ENCODE peak calls at places on chromosomes 2 and 18, in nine cellular contexts. One of them, this sample, is unnamed.

GRCh38 chr2:217687771-217688170 is 315.0 kb downstream of the TNS1 start:
- DNase-seq in lower leg skin: no peak
- DNase-seq in sigmoid colon: no peak
- DNase-seq in uterus: no peak
- DNase-seq in NB4: no peak
- DNase-seq in breast epithelium: no peak
- DNase-seq in HCT116: no peak
- DNase-seq in adrenal gland: no peak
- DNase-seq in heart left ventricle: no peak
- DNase-seq in this sample: no peak

GRCh38 chr2:100982431-100982861 is 19.6 kb upstream of the RPL31 start:
- DNase-seq in NB4: no peak
- DNase-seq in heart left ventricle: no peak
- DNase-seq in HCT116: no peak
- DNase-seq in uterus: no peak
- DNase-seq in lower leg skin: no peak
- DNase-seq in breast epithelium: no peak
- DNase-seq in sigmoid colon: peak
- DNase-seq in adrenal gland: no peak
- DNase-seq in this sample: no peak

GRCh38 chr2:23380562-23381065 is 4.4 kb upstream of the KLHL29 start:
- DNase-seq in sigmoid colon: no peak
- DNase-seq in uterus: no peak
- DNase-seq in NB4: peak
- DNase-seq in lower leg skin: no peak
- DNase-seq in breast epithelium: no peak
- DNase-seq in heart left ventricle: no peak
- DNase-seq in HCT116: no peak
- DNase-seq in adrenal gland: no peak
- DNase-seq in this sample: no peak

GRCh38 chr18:46546111-46546640 is 110.8 kb downstream of the LOXHD1 start:
- DNase-seq in breast epithelium: no peak
- DNase-seq in NB4: no peak
- DNase-seq in uterus: no peak
- DNase-seq in sigmoid colon: no peak
- DNase-seq in heart left ventricle: no peak
- DNase-seq in adrenal gland: no peak
- DNase-seq in lower leg skin: no peak
- DNase-seq in HCT116: no peak
- DNase-seq in this sample: no peak

GRCh38 chr2:50649626-50650397 is 382.1 kb downstream of the NRXN1 start:
- DNase-seq in uterus: no peak
- DNase-seq in lower leg skin: no peak
- DNase-seq in heart left ventricle: no peak
- DNase-seq in NB4: no peak
- DNase-seq in sigmoid colon: no peak
- DNase-seq in breast epithelium: no peak
- DNase-seq in HCT116: no peak
- DNase-seq in adrenal gland: no peak
- DNase-seq in this sample: no peak

GRCh38 chr18:58476521-58477210 is 152.2 kb downstream of the ALPK2 start:
- DNase-seq in lower leg skin: no peak
- DNase-seq in adrenal gland: no peak
- DNase-seq in HCT116: no peak
- DNase-seq in uterus: no peak
- DNase-seq in heart left ventricle: no peak
- DNase-seq in NB4: no peak
- DNase-seq in breast epithelium: peak
- DNase-seq in sigmoid colon: no peak
- DNase-seq in this sample: no peak

GRCh38 chr2:149033716-149034115 is 4.8 kb upstream of the LYPD6B start:
- DNase-seq in breast epithelium: no peak
- DNase-seq in adrenal gland: no peak
- DNase-seq in lower leg skin: no peak
- DNase-seq in sigmoid colon: no peak
- DNase-seq in uterus: no peak
- DNase-seq in HCT116: no peak
- DNase-seq in NB4: no peak
- DNase-seq in heart left ventricle: no peak
- DNase-seq in this sample: no peak

GRCh38 chr2:16890081-16890480 is 224.4 kb upstream of the CYRIA start:
- DNase-seq in NB4: peak
- DNase-seq in adrenal gland: no peak
- DNase-seq in breast epithelium: no peak
- DNase-seq in sigmoid colon: no peak
- DNase-seq in heart left ventricle: no peak
- DNase-seq in uterus: no peak
- DNase-seq in HCT116: no peak
- DNase-seq in lower leg skin: no peak
- DNase-seq in this sample: no peak

GRCh38 chr2:54634564-54635511 is 88.6 kb upstream of the EML6 start:
- DNase-seq in breast epithelium: peak
- DNase-seq in heart left ventricle: no peak
- DNase-seq in sigmoid colon: peak
- DNase-seq in lower leg skin: peak
- DNase-seq in NB4: no peak
- DNase-seq in adrenal gland: peak
- DNase-seq in uterus: peak
- DNase-seq in HCT116: no peak
- DNase-seq in this sample: no peak

GRCh38 chr2:47695800-47696477 is 87.0 kb upstream of the MSH6 start:
- DNase-seq in sigmoid colon: no peak
- DNase-seq in lower leg skin: no peak
- DNase-seq in HCT116: no peak
- DNase-seq in uterus: no peak
- DNase-seq in breast epithelium: no peak
- DNase-seq in adrenal gland: no peak
- DNase-seq in heart left ventricle: no peak
- DNase-seq in NB4: no peak
- DNase-seq in this sample: no peak

DNA sequence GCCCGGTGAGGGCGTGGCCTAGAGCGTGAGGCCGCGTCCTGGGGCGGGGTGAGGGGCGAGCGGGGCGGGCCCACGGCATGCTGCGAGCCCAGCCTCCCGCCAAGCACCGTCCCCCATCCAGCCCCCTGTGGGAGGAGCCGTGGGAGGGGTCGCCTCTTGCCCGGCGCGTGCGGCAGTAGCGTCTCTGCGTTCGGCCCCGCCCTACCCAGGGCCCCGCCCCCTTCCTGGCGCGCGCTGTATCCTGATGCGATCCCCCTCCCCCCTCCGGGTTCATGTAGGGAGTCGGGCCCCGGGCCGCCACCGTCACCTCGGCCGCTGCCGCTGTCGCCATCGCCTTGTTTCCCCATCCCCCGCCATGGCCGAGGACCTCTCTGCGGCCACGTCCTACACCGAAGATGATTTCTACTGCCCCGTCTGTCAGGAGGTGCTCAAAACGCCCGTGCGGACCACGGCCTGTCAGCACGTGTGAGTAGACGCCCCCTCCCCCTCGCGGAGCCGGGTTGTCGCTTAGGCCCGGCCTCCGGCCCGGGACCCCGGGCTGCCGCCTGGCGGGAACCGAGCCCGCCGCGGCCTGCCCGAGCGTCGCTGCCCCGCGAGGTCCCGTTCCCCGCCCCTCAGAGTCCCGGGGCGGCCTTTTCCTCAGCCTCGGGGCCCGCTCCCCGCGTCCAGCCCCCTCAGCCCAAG is 890 bp downstream of the RNF138 start:
- DNase-seq in uterus: peak
- DNase-seq in heart left ventricle: peak
- DNase-seq in HCT116: peak
- DNase-seq in NB4: peak
- DNase-seq in adrenal gland: peak
- DNase-seq in breast epithelium: peak
- DNase-seq in sigmoid colon: peak
- DNase-seq in lower leg skin: peak
- DNase-seq in this sample: peak
- TF ChIP-seq POLR2A in uterus: peak
- TF ChIP-seq POLR2A in heart left ventricle: peak
- TF ChIP-seq POLR2A in HCT116: peak
- TF ChIP-seq POLR2A in NB4: peak
- TF ChIP-seq POLR2A in adrenal gland: peak
- TF ChIP-seq POLR2A in breast epithelium: peak
- TF ChIP-seq POLR2A in sigmoid colon: peak
- TF ChIP-seq POLR2A in lower leg skin: no peak
- TF ChIP-seq POLR2A in this sample: peak

GRCh38 chr18:79923896-79924585 is 27.4 kb downstream of the SLC66A2 start:
- DNase-seq in adrenal gland: no peak
- DNase-seq in NB4: no peak
- DNase-seq in sigmoid colon: peak
- DNase-seq in HCT116: no peak
- DNase-seq in lower leg skin: peak
- DNase-seq in heart left ventricle: peak
- DNase-seq in uterus: peak
- DNase-seq in breast epithelium: peak
- DNase-seq in this sample: no peak
- TF ChIP-seq POLR2A in adrenal gland: no peak
- TF ChIP-seq POLR2A in NB4: no peak
- TF ChIP-seq POLR2A in sigmoid colon: no peak
- TF ChIP-seq POLR2A in HCT116: no peak
- TF ChIP-seq POLR2A in lower leg skin: no peak
- TF ChIP-seq POLR2A in heart left ventricle: no peak
- TF ChIP-seq POLR2A in uterus: no peak
- TF ChIP-seq POLR2A in breast epithelium: no peak
- TF ChIP-seq POLR2A in this sample: no peak

GRCh38 chr2:28604284-28604843 is 108.5 kb downstream of the PLB1 start:
- DNase-seq in NB4: no peak
- DNase-seq in uterus: no peak
- DNase-seq in heart left ventricle: no peak
- DNase-seq in breast epithelium: no peak
- DNase-seq in sigmoid colon: no peak
- DNase-seq in lower leg skin: no peak
- DNase-seq in adrenal gland: no peak
- DNase-seq in HCT116: no peak
- DNase-seq in this sample: no peak

GRCh38 chr2:28608829-28609400 is 113.1 kb downstream of the PLB1 start:
- DNase-seq in adrenal gland: no peak
- DNase-seq in uterus: no peak
- DNase-seq in heart left ventricle: no peak
- DNase-seq in HCT116: no peak
- DNase-seq in sigmoid colon: no peak
- DNase-seq in breast epithelium: no peak
- DNase-seq in lower leg skin: no peak
- DNase-seq in NB4: peak
- DNase-seq in this sample: no peak

GRCh38 chr2:28606986-28607441 is 111.2 kb downstream of the PLB1 start:
- DNase-seq in lower leg skin: no peak
- DNase-seq in heart left ventricle: no peak
- DNase-seq in sigmoid colon: peak
- DNase-seq in uterus: peak
- DNase-seq in NB4: peak
- DNase-seq in breast epithelium: no peak
- DNase-seq in HCT116: no peak
- DNase-seq in adrenal gland: no peak
- DNase-seq in this sample: no peak

GRCh38 chr2:28610583-28611201 is 114.8 kb downstream of the PLB1 start:
- DNase-seq in adrenal gland: peak
- DNase-seq in heart left ventricle: no peak
- DNase-seq in NB4: peak
- DNase-seq in sigmoid colon: no peak
- DNase-seq in uterus: peak
- DNase-seq in lower leg skin: peak
- DNase-seq in HCT116: peak
- DNase-seq in breast epithelium: peak
- DNase-seq in this sample: no peak

DNA sequence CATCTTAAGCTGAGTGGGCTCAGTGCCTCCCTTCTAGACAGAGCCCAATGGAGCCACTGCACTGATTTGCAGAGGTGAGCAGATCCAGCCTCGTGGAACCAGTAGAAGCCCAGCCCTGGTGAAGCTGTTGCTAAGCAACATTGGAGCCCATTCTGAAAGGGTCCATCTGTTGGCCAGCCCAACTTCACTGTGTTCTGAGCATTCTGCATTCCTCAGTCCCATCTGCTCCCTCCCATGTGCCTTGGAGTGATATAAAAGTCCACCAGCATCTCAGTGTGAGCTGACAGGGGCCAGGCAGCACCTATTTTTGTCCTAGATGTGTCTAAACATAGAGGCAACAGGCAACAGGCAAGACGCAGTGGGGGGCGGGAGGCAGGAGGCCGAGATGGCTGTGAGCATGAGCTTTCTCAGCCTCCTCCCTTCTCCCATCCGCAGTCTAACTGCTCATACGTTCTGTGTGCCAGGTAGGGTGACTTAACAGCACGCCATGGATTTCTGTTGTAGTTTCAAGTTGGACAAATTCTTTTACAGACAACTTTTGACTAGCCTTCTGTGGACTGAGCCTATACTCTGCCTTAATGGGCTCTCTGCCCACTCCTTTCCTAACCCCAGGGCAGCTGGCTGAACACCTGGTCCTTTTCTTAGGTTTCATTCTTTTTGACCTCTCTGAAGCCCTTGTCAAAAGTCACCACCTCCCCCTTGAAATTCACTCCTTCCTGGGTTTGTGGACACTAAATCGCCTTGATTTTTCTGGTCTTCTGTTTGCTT is 112.4 kb downstream of the PLB1 start:
- DNase-seq in HCT116: no peak
- DNase-seq in breast epithelium: no peak
- DNase-seq in lower leg skin: no peak
- DNase-seq in uterus: no peak
- DNase-seq in sigmoid colon: no peak
- DNase-seq in adrenal gland: no peak
- DNase-seq in heart left ventricle: no peak
- DNase-seq in NB4: no peak
- DNase-seq in this sample: no peak
- TF ChIP-seq POLR2A in HCT116: no peak
- TF ChIP-seq POLR2A in breast epithelium: no peak
- TF ChIP-seq POLR2A in lower leg skin: no peak
- TF ChIP-seq POLR2A in uterus: no peak
- TF ChIP-seq POLR2A in sigmoid colon: no peak
- TF ChIP-seq POLR2A in adrenal gland: no peak
- TF ChIP-seq POLR2A in heart left ventricle: no peak
- TF ChIP-seq POLR2A in NB4: no peak
- TF ChIP-seq POLR2A in this sample: no peak

GRCh38 chr2:112787294-112787693 is 3.0 kb upstream of the IL1A start:
- DNase-seq in uterus: no peak
- DNase-seq in NB4: no peak
- DNase-seq in heart left ventricle: no peak
- DNase-seq in adrenal gland: no peak
- DNase-seq in HCT116: no peak
- DNase-seq in lower leg skin: no peak
- DNase-seq in sigmoid colon: no peak
- DNase-seq in breast epithelium: no peak
- DNase-seq in this sample: no peak

GRCh38 chr2:112783187-112783721 is 1.0 kb downstream of the IL1A start:
- DNase-seq in heart left ventricle: no peak
- DNase-seq in lower leg skin: no peak
- DNase-seq in breast epithelium: no peak
- DNase-seq in sigmoid colon: no peak
- DNase-seq in adrenal gland: no peak
- DNase-seq in uterus: no peak
- DNase-seq in NB4: no peak
- DNase-seq in HCT116: no peak
- DNase-seq in this sample: no peak

GRCh38 chr2:112787729-112788401 is 3.6 kb upstream of the IL1A start:
- DNase-seq in NB4: peak
- DNase-seq in adrenal gland: no peak
- DNase-seq in uterus: no peak
- DNase-seq in HCT116: no peak
- DNase-seq in heart left ventricle: no peak
- DNase-seq in sigmoid colon: no peak
- DNase-seq in lower leg skin: no peak
- DNase-seq in breast epithelium: no peak
- DNase-seq in this sample: no peak

GRCh38 chr2:112782234-112782799 is 2.0 kb downstream of the IL1A start:
- DNase-seq in uterus: no peak
- DNase-seq in lower leg skin: no peak
- DNase-seq in sigmoid colon: no peak
- DNase-seq in HCT116: no peak
- DNase-seq in adrenal gland: no peak
- DNase-seq in NB4: no peak
- DNase-seq in breast epithelium: no peak
- DNase-seq in heart left ventricle: no peak
- DNase-seq in this sample: no peak

GRCh38 chr2:112784199-112785189 is at the start of gene IL1A:
- DNase-seq in uterus: no peak
- DNase-seq in adrenal gland: no peak
- DNase-seq in heart left ventricle: no peak
- DNase-seq in breast epithelium: no peak
- DNase-seq in lower leg skin: no peak
- DNase-seq in NB4: peak
- DNase-seq in HCT116: peak
- DNase-seq in sigmoid colon: no peak
- DNase-seq in this sample: no peak
- TF ChIP-seq POLR2A in uterus: no peak
- TF ChIP-seq POLR2A in adrenal gland: no peak
- TF ChIP-seq POLR2A in heart left ventricle: no peak
- TF ChIP-seq POLR2A in breast epithelium: no peak
- TF ChIP-seq POLR2A in lower leg skin: no peak
- TF ChIP-seq POLR2A in NB4: no peak
- TF ChIP-seq POLR2A in HCT116: no peak
- TF ChIP-seq POLR2A in sigmoid colon: no peak
- TF ChIP-seq POLR2A in this sample: no peak